ENCODE peak calls at places on chromosomes 5 and 9, in ten cellular contexts. One of them, this sample, is unnamed.

GRCh38 chr5:68336200-68336599 is 120.6 kb downstream of the PIK3R1 start:
- DNase-seq in heart left ventricle: no peak
- DNase-seq in A549: no peak
- DNase-seq in breast epithelium: no peak
- DNase-seq in tibial nerve: no peak
- DNase-seq in Peyer's patch: peak; percentile 79
- DNase-seq in IMR-90: no peak
- DNase-seq in transverse colon: no peak
- DNase-seq in HCT116: no peak
- DNase-seq in H1: no peak
- DNase-seq in this sample: peak; percentile 30

GRCh38 chr5:147551677-147552076 is 41.8 kb upstream of the DPYSL3 start:
- DNase-seq in heart left ventricle: no peak
- DNase-seq in A549: no peak
- DNase-seq in breast epithelium: no peak
- DNase-seq in tibial nerve: no peak
- DNase-seq in Peyer's patch: no peak
- DNase-seq in IMR-90: peak; percentile 31
- DNase-seq in transverse colon: no peak
- DNase-seq in HCT116: no peak
- DNase-seq in H1: no peak
- DNase-seq in this sample: no peak

GRCh38 chr5:67813879-67814539 is 401.5 kb upstream of the PIK3R1 start:
- DNase-seq in heart left ventricle: no peak
- DNase-seq in A549: no peak
- DNase-seq in breast epithelium: no peak
- DNase-seq in tibial nerve: no peak
- DNase-seq in Peyer's patch: no peak
- DNase-seq in IMR-90: no peak
- DNase-seq in transverse colon: no peak
- DNase-seq in HCT116: no peak
- DNase-seq in H1: no peak
- DNase-seq in this sample: no peak

GRCh38 chr9:71628247-71628646 is 140.1 kb downstream of the CEMIP2 start:
- DNase-seq in heart left ventricle: no peak
- DNase-seq in A549: no peak
- DNase-seq in breast epithelium: no peak
- DNase-seq in tibial nerve: no peak
- DNase-seq in Peyer's patch: no peak
- DNase-seq in IMR-90: peak; percentile 6
- DNase-seq in transverse colon: no peak
- DNase-seq in HCT116: no peak
- DNase-seq in H1: no peak
- DNase-seq in this sample: no peak

GRCh38 chr9:133873006-133873780 is 118.9 kb downstream of the VAV2 start:
- DNase-seq in heart left ventricle: no peak
- DNase-seq in A549: no peak
- DNase-seq in breast epithelium: no peak
- DNase-seq in tibial nerve: no peak
- DNase-seq in Peyer's patch: no peak
- DNase-seq in IMR-90: no peak
- DNase-seq in transverse colon: no peak
- DNase-seq in HCT116: no peak
- DNase-seq in H1: no peak
- DNase-seq in this sample: no peak

GRCh38 chr5:178453224-178453623 is 137.0 kb downstream of the COL23A1 start:
- DNase-seq in heart left ventricle: no peak
- DNase-seq in A549: no peak
- DNase-seq in breast epithelium: no peak
- DNase-seq in tibial nerve: no peak
- DNase-seq in Peyer's patch: peak; percentile 8
- DNase-seq in IMR-90: peak; percentile 41
- DNase-seq in transverse colon: no peak
- DNase-seq in HCT116: no peak
- DNase-seq in H1: peak; percentile 17
- DNase-seq in this sample: no peak

GRCh38 chr9:106860731-106861584 is 2.0 kb upstream of the ZNF462 start:
- DNase-seq in heart left ventricle: peak; percentile 38
- DNase-seq in A549: peak; percentile 14
- DNase-seq in breast epithelium: peak; percentile 60
- DNase-seq in tibial nerve: peak; percentile 19
- DNase-seq in Peyer's patch: no peak
- DNase-seq in IMR-90: peak; percentile 38
- DNase-seq in transverse colon: peak; percentile 46
- DNase-seq in HCT116: no peak
- DNase-seq in H1: no peak
- DNase-seq in this sample: peak; percentile 18

GRCh38 chr5:106601605-106602004 is 1069.1 kb downstream of the EFNA5 start:
- DNase-seq in heart left ventricle: no peak
- DNase-seq in A549: no peak
- DNase-seq in breast epithelium: no peak
- DNase-seq in tibial nerve: no peak
- DNase-seq in Peyer's patch: no peak
- DNase-seq in IMR-90: no peak
- DNase-seq in transverse colon: no peak
- DNase-seq in HCT116: no peak
- DNase-seq in H1: no peak
- DNase-seq in this sample: no peak

GRCh38 chr9:99748251-99748650 is 73.4 kb upstream of the NR4A3 start:
- DNase-seq in heart left ventricle: no peak
- DNase-seq in A549: no peak
- DNase-seq in breast epithelium: no peak
- DNase-seq in tibial nerve: no peak
- DNase-seq in Peyer's patch: no peak
- DNase-seq in IMR-90: no peak
- DNase-seq in transverse colon: no peak
- DNase-seq in HCT116: no peak
- DNase-seq in H1: no peak
- DNase-seq in this sample: no peak

GRCh38 chr5:65811895-65812294 is 89.9 kb downstream of the NLN start:
- DNase-seq in heart left ventricle: no peak
- DNase-seq in A549: no peak
- DNase-seq in breast epithelium: no peak
- DNase-seq in tibial nerve: no peak
- DNase-seq in Peyer's patch: peak; percentile 62
- DNase-seq in IMR-90: peak; percentile 56
- DNase-seq in transverse colon: peak; percentile 46
- DNase-seq in HCT116: peak; percentile 19
- DNase-seq in H1: no peak
- DNase-seq in this sample: no peak

GRCh38 chr9:95511232-95511951 is 5.4 kb downstream of the PTCH1 start:
- DNase-seq in heart left ventricle: peak; percentile 58
- DNase-seq in A549: peak; percentile 55
- DNase-seq in breast epithelium: peak; percentile 54
- DNase-seq in tibial nerve: peak; percentile 67
- DNase-seq in Peyer's patch: peak; percentile 74
- DNase-seq in IMR-90: peak; percentile 70
- DNase-seq in transverse colon: peak; percentile 67
- DNase-seq in HCT116: no peak
- DNase-seq in H1: no peak
- DNase-seq in this sample: peak; percentile 39

GRCh38 chr5:172459396-172460165 is 5.3 kb upstream of the SH3PXD2B start:
- DNase-seq in heart left ventricle: no peak
- DNase-seq in A549: no peak
- DNase-seq in breast epithelium: no peak
- DNase-seq in tibial nerve: no peak
- DNase-seq in Peyer's patch: peak; percentile 24
- DNase-seq in IMR-90: no peak
- DNase-seq in transverse colon: no peak
- DNase-seq in HCT116: no peak
- DNase-seq in H1: no peak
- DNase-seq in this sample: no peak

GRCh38 chr5:20617876-20618275 is 629.9 kb upstream of the CDH18 start:
- DNase-seq in heart left ventricle: no peak
- DNase-seq in A549: no peak
- DNase-seq in breast epithelium: no peak
- DNase-seq in tibial nerve: no peak
- DNase-seq in Peyer's patch: no peak
- DNase-seq in IMR-90: no peak
- DNase-seq in transverse colon: no peak
- DNase-seq in HCT116: no peak
- DNase-seq in H1: no peak
- DNase-seq in this sample: no peak

GRCh38 chr5:139385061-139385889 is 2.2 kb upstream of the SLC23A1 start:
- DNase-seq in heart left ventricle: peak; percentile 25
- DNase-seq in A549: no peak
- DNase-seq in breast epithelium: no peak
- DNase-seq in tibial nerve: no peak
- DNase-seq in Peyer's patch: no peak
- DNase-seq in IMR-90: no peak
- DNase-seq in transverse colon: peak; percentile 51
- DNase-seq in HCT116: no peak
- DNase-seq in H1: no peak
- DNase-seq in this sample: no peak

GRCh38 chr5:88883566-88884434 is 816 bp upstream of the MEF2C start:
- DNase-seq in heart left ventricle: peak; percentile 85
- DNase-seq in A549: peak; percentile 18
- DNase-seq in breast epithelium: no peak
- DNase-seq in tibial nerve: peak; percentile 67
- DNase-seq in Peyer's patch: peak; percentile 76
- DNase-seq in IMR-90: peak; percentile 79
- DNase-seq in transverse colon: peak; percentile 63
- DNase-seq in HCT116: peak; percentile 50
- DNase-seq in H1: no peak
- DNase-seq in this sample: peak; percentile 47

GRCh38 chr5:111854196-111854595 is 97.2 kb upstream of the NREP start:
- DNase-seq in heart left ventricle: no peak
- DNase-seq in A549: no peak
- DNase-seq in breast epithelium: no peak
- DNase-seq in tibial nerve: no peak
- DNase-seq in Peyer's patch: no peak
- DNase-seq in IMR-90: peak; percentile 27
- DNase-seq in transverse colon: no peak
- DNase-seq in HCT116: no peak
- DNase-seq in H1: no peak
- DNase-seq in this sample: no peak

GRCh38 chr5:111853748-111854147 is 96.8 kb upstream of the NREP start:
- DNase-seq in heart left ventricle: no peak
- DNase-seq in A549: no peak
- DNase-seq in breast epithelium: no peak
- DNase-seq in tibial nerve: no peak
- DNase-seq in Peyer's patch: no peak
- DNase-seq in IMR-90: peak; percentile 62
- DNase-seq in transverse colon: no peak
- DNase-seq in HCT116: no peak
- DNase-seq in H1: no peak
- DNase-seq in this sample: no peak

GRCh38 chr5:111857633-111858032 is 100.6 kb upstream of the NREP start:
- DNase-seq in heart left ventricle: no peak
- DNase-seq in A549: no peak
- DNase-seq in breast epithelium: no peak
- DNase-seq in tibial nerve: no peak
- DNase-seq in Peyer's patch: no peak
- DNase-seq in IMR-90: peak; percentile 11
- DNase-seq in transverse colon: no peak
- DNase-seq in HCT116: no peak
- DNase-seq in H1: no peak
- DNase-seq in this sample: no peak

GRCh38 chr5:111857067-111857466 is 100.1 kb upstream of the NREP start:
- DNase-seq in heart left ventricle: no peak
- DNase-seq in A549: no peak
- DNase-seq in breast epithelium: no peak
- DNase-seq in tibial nerve: no peak
- DNase-seq in Peyer's patch: no peak
- DNase-seq in IMR-90: no peak
- DNase-seq in transverse colon: no peak
- DNase-seq in HCT116: no peak
- DNase-seq in H1: no peak
- DNase-seq in this sample: no peak

GRCh38 chr5:111855356-111855755 is 98.4 kb upstream of the NREP start:
- DNase-seq in heart left ventricle: no peak
- DNase-seq in A549: no peak
- DNase-seq in breast epithelium: no peak
- DNase-seq in tibial nerve: no peak
- DNase-seq in Peyer's patch: no peak
- DNase-seq in IMR-90: no peak
- DNase-seq in transverse colon: no peak
- DNase-seq in HCT116: no peak
- DNase-seq in H1: no peak
- DNase-seq in this sample: peak; percentile 19
- H3K27ac ChIP-seq in heart left ventricle: no peak overlapping the region
- H3K27ac ChIP-seq in A549: no peak overlapping the region
- H3K27ac ChIP-seq in breast epithelium: no peak overlapping the region
- H3K27ac ChIP-seq in tibial nerve: no peak overlapping the region
- H3K27ac ChIP-seq in Peyer's patch: no peak overlapping the region
- H3K27ac ChIP-seq in IMR-90: no peak overlapping the region
- H3K27ac ChIP-seq in transverse colon: no peak overlapping the region
- H3K27ac ChIP-seq in HCT116: no peak overlapping the region
- H3K27ac ChIP-seq in H1: no peak overlapping the region
- H3K27ac ChIP-seq in this sample: no peak overlapping the region

GRCh38 chr5:2569201-2569600 is 182.3 kb downstream of the IRX2 start:
- DNase-seq in heart left ventricle: no peak
- DNase-seq in A549: no peak
- DNase-seq in breast epithelium: no peak
- DNase-seq in tibial nerve: no peak
- DNase-seq in Peyer's patch: no peak
- DNase-seq in IMR-90: no peak
- DNase-seq in transverse colon: no peak
- DNase-seq in HCT116: no peak
- DNase-seq in H1: no peak
- DNase-seq in this sample: no peak
- TF ChIP-seq POLR2A in heart left ventricle: no peak
- TF ChIP-seq POLR2A in A549: no peak
- TF ChIP-seq POLR2A in breast epithelium: no peak
- TF ChIP-seq POLR2A in tibial nerve: no peak
- TF ChIP-seq POLR2A in Peyer's patch: no peak
- TF ChIP-seq POLR2A in IMR-90: no peak
- TF ChIP-seq POLR2A in transverse colon: no peak
- TF ChIP-seq POLR2A in HCT116: no peak
- TF ChIP-seq POLR2A in H1: no peak
- TF ChIP-seq POLR2A in this sample: no peak

GRCh38 chr5:3590967-3591900 is 4.4 kb upstream of the IRX1 start:
- DNase-seq in heart left ventricle: no peak
- DNase-seq in A549: no peak
- DNase-seq in breast epithelium: no peak
- DNase-seq in tibial nerve: no peak
- DNase-seq in Peyer's patch: peak; percentile 28
- DNase-seq in IMR-90: no peak
- DNase-seq in transverse colon: no peak
- DNase-seq in HCT116: no peak
- DNase-seq in H1: no peak
- DNase-seq in this sample: no peak
- H3K4me3 ChIP-seq in heart left ventricle: peak overlapping the region; percentile 7
- H3K4me3 ChIP-seq in A549: no peak overlapping the region
- H3K4me3 ChIP-seq in breast epithelium: peak overlapping the region; percentile 55
- H3K4me3 ChIP-seq in tibial nerve: no peak overlapping the region
- H3K4me3 ChIP-seq in Peyer's patch: no peak overlapping the region
- H3K4me3 ChIP-seq in IMR-90: no peak overlapping the region
- H3K4me3 ChIP-seq in transverse colon: no peak overlapping the region
- H3K4me3 ChIP-seq in HCT116: no peak overlapping the region
- H3K4me3 ChIP-seq in H1: peak overlapping the region; percentile 55
- H3K4me3 ChIP-seq in this sample: no peak overlapping the region

DNA sequence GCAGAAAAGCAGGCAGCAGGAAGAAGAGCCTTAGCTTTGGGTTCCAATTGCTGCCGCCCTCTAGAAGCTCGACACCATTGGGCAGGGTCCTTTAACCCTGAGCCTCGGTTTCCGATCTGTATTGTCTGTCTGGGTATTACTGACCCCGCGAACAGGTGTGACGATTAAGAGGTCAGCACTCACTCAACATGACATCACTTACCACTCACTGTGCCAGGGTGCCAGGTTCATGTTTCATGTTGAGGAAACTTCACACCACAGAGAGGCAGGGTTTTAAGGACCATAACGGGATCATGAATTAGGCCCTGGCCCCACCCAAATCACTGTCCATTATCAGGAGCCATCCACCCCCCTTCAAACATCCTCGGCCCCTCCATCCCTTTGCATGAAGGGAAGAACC is 75.5 kb downstream of the GPR21 start:
- DNase-seq in heart left ventricle: no peak
- DNase-seq in A549: no peak
- DNase-seq in breast epithelium: no peak
- DNase-seq in tibial nerve: no peak
- DNase-seq in Peyer's patch: no peak
- DNase-seq in IMR-90: no peak
- DNase-seq in transverse colon: no peak
- DNase-seq in HCT116: no peak
- DNase-seq in H1: no peak
- DNase-seq in this sample: no peak
- H3K27ac ChIP-seq in heart left ventricle: no peak overlapping the region
- H3K27ac ChIP-seq in A549: no peak overlapping the region
- H3K27ac ChIP-seq in breast epithelium: no peak overlapping the region
- H3K27ac ChIP-seq in tibial nerve: no peak overlapping the region
- H3K27ac ChIP-seq in Peyer's patch: peak overlapping the region; percentile 48
- H3K27ac ChIP-seq in IMR-90: no peak overlapping the region
- H3K27ac ChIP-seq in transverse colon: no peak overlapping the region
- H3K27ac ChIP-seq in HCT116: no peak overlapping the region
- H3K27ac ChIP-seq in H1: no peak overlapping the region
- H3K27ac ChIP-seq in this sample: no peak overlapping the region

This sample was measured in body of pancreas.